ENCODE peak calls at places on chromosomes 7 and 10, in seven cellular contexts. K is stimulated activated CD4-positive, alpha-beta T cell treated with anti-CD3 and anti-CD28 coated beads, Interleukin-1b, Interleukin-23, amount 100 ng/mL, for 24 hours; O is activated naive CD8-positive, alpha-beta T cell treated with anti-CD3 and anti-CD28 coated beads, Interleukin-2, amount 50 U/mL, for 24 hours; V is stimulated activated CD8-positive, alpha-beta memory T cell treated with anti-CD3 and anti-CD28 coated beads, Interleukin-15, amount 100 ng/mL, for 4 hours; E is GF-D8; J is WERI-Rb-1; B is naive thymus-derived CD4-positive, alpha-beta T cell. F is an unnamed sample.

GRCh38 chr10:123135415-123136141 is at the start of gene HMX3:
- DNase-seq in K (no peak), O (peak; percentile 52), V (no peak), E (peak; percentile 66), J (peak; percentile 38), B (no peak), F (no peak)

GRCh38 chr10:16735626-16736025 is 81.6 kb downstream of the RSU1 start:
- DNase-seq in K (no peak), O (no peak), V (no peak), E (no peak), J (no peak), B (no peak), F (no peak)

GRCh38 chr7:82841828-82842227 is 320.9 kb downstream of the PCLO start:
- DNase-seq in K (no peak), O (no peak), V (no peak), E (no peak), J (no peak), B (no peak), F (no peak)

GRCh38 chr7:26180792-26181198 is 19.8 kb downstream of the HNRNPA2B1 start:
- DNase-seq in K (no peak), O (no peak), V (no peak), E (no peak), J (no peak), B (no peak), F (no peak)

GRCh38 chr7:70189261-70189660 is 591.0 kb downstream of the AUTS2 start:
- DNase-seq in K (no peak), O (no peak), V (no peak), E (no peak), J (no peak), B (no peak), F (no peak)

GRCh38 chr10:119129721-119130120 is 25.8 kb downstream of the DENND10 start:
- DNase-seq in K (no peak), O (no peak), V (no peak), E (no peak), J (no peak), B (no peak), F (no peak)

GRCh38 chr7:36165059-36165458 is 12.0 kb downstream of the EEPD1 start:
- DNase-seq in K (no peak), O (no peak), V (no peak), E (no peak), J (no peak), B (no peak), F (peak; percentile 82)

GRCh38 chr10:52221937-52222336 is 92.1 kb upstream of the DKK1 start:
- DNase-seq in K (no peak), O (no peak), V (no peak), E (no peak), J (no peak), B (no peak), F (no peak)

GRCh38 chr10:28783089-28783488 is 105.8 kb downstream of the BAMBI start:
- DNase-seq in K (no peak), O (no peak), V (no peak), E (no peak), J (no peak), B (no peak), F (no peak)

GRCh38 chr7:102834466-102834865 is 78.3 kb upstream of the LRRC17 start:
- DNase-seq in K (no peak), O (no peak), V (no peak), E (no peak), J (no peak), B (no peak), F (no peak)

GRCh38 chr10:8279598-8279997 is 225.1 kb downstream of the GATA3 start:
- DNase-seq in K (no peak), O (no peak), V (no peak), E (no peak), J (no peak), B (no peak), F (no peak)

GRCh38 chr7:137591444-137591843 is 247.9 kb upstream of the PTN start:
- DNase-seq in K (no peak), O (no peak), V (no peak), E (no peak), J (no peak), B (no peak), F (no peak)